ENCODE peak calls at places on chromosome 1, in seven cellular contexts. Q is heart right ventricle; B is tibial nerve; P is AG04450; E is tibial artery; A is dorsolateral prefrontal cortex; R is CD4-positive, alpha-beta T cell. I is an unnamed sample.
A peak's percentile ranks its signal among the peaks of the same experiment; 100 is the strongest.

GRCh38 chr1:30900486-30900885 is 8.1 kb downstream of the SDC3 start:
- DNase-seq in Q (no peak), B (no peak), P (no peak), E (no peak), A (no peak), R (no peak), I (no peak)

GRCh38 chr1:168483531-168483930 is 60.3 kb downstream of the XCL2 start:
- DNase-seq in Q (no peak), B (no peak), P (no peak), E (no peak), A (no peak), R (no peak), I (no peak)

GRCh38 chr1:236989290-236990051 is 14.8 kb downstream of the MT1HL1 start:
- DNase-seq in Q (no peak), B (no peak), P (no peak), E (no peak), A (no peak), R (no peak), I (no peak)

GRCh38 chr1:151255381-151255780 is 847 bp downstream of the PSMD4 start:
- DNase-seq in Q (no peak), B (no peak), P (no peak), E (no peak), A (no peak), R (no peak), I (no peak)

GRCh38 chr1:222914861-222915632 is 100.2 kb downstream of the DISP1 start:
- DNase-seq in Q (no peak), B (no peak), P (no peak), E (no peak), A (no peak), R (no peak), I (no peak)

GRCh38 chr1:218588555-218589172 is 243.5 kb downstream of the TGFB2 start:
- DNase-seq in Q (no peak), B (no peak), P (no peak), E (no peak), A (no peak), R (no peak), I (no peak)

GRCh38 chr1:153538315-153538821 is 2.4 kb downstream of the S100A5 start:
- DNase-seq in Q (no peak), B (no peak), P (no peak), E (no peak), A (no peak), R (no peak), I (no peak)

GRCh38 chr1:48817505-48818114 is 40.9 kb upstream of the BEND5 start:
- DNase-seq in Q (peak; percentile 43), B (peak; percentile 21), P (peak; percentile 11), E (peak; percentile 35), A (peak; percentile 43), R (no peak), I (no peak)

GRCh38 chr1:193567937-193568336 is 381.5 kb upstream of the B3GALT2 start:
- DNase-seq in Q (no peak), B (no peak), P (no peak), E (no peak), A (no peak), R (no peak), I (no peak)

GRCh38 chr1:244735854-244736561 is 83.1 kb downstream of the DESI2 start:
- DNase-seq in Q (no peak), B (no peak), P (no peak), E (no peak), A (no peak), R (no peak), I (no peak)

GRCh38 chr1:88695781-88696180 is 11.7 kb downstream of the PKN2 start:
- DNase-seq in Q (no peak), B (no peak), P (no peak), E (no peak), A (no peak), R (no peak), I (no peak)

GRCh38 chr1:193264313-193265065 is 78.1 kb upstream of the B3GALT2 start:
- DNase-seq in Q (no peak), B (no peak), P (no peak), E (no peak), A (no peak), R (no peak), I (no peak)

GRCh38 chr1:154993572-154994268 is at the start of gene LENEP:
- DNase-seq in Q (no peak), B (no peak), P (no peak), E (peak; percentile 17), A (no peak), R (no peak), I (no peak)

GRCh38 chr1:154990276-154990675 is 3.1 kb upstream of the LENEP start:
- DNase-seq in Q (no peak), B (no peak), P (no peak), E (no peak), A (no peak), R (no peak), I (no peak)

GRCh38 chr1:154994269-154994977 is 1.0 kb downstream of the LENEP start:
- DNase-seq in Q (no peak), B (no peak), P (no peak), E (no peak), A (no peak), R (no peak), I (no peak)

GRCh38 chr1:154989195-154989860 is 4.1 kb upstream of the LENEP start:
- DNase-seq in Q (no peak), B (no peak), P (no peak), E (no peak), A (no peak), R (no peak), I (no peak)

GRCh38 chr1:154992721-154993571 is 440 bp upstream of the LENEP start:
- DNase-seq in Q (no peak), B (no peak), P (no peak), E (peak; percentile 12), A (no peak), R (no peak), I (no peak)
- H3K27ac ChIP-seq in Q (no peak overlapping the region), B (no peak overlapping the region), P (peak overlapping the region; percentile 21), E (no peak overlapping the region), A (no peak overlapping the region), R (no peak overlapping the region), I (no peak overlapping the region)

GRCh38 chr1:61131248-61131647 is 48.9 kb downstream of the NFIA start:
- DNase-seq in Q (no peak), B (no peak), P (no peak), E (no peak), A (no peak), R (no peak), I (no peak)

GRCh38 chr1:61131716-61132115 is 49.4 kb downstream of the NFIA start:
- DNase-seq in Q (no peak), B (no peak), P (peak; percentile 3), E (no peak), A (no peak), R (no peak), I (no peak)

GRCh38 chr1:61135286-61135685 is 52.9 kb downstream of the NFIA start:
- DNase-seq in Q (no peak), B (no peak), P (no peak), E (no peak), A (no peak), R (no peak), I (no peak)

GRCh38 chr1:61132176-61133047 is 50.1 kb downstream of the NFIA start:
- DNase-seq in Q (no peak), B (no peak), P (no peak), E (no peak), A (no peak), R (no peak), I (no peak)

DNA sequence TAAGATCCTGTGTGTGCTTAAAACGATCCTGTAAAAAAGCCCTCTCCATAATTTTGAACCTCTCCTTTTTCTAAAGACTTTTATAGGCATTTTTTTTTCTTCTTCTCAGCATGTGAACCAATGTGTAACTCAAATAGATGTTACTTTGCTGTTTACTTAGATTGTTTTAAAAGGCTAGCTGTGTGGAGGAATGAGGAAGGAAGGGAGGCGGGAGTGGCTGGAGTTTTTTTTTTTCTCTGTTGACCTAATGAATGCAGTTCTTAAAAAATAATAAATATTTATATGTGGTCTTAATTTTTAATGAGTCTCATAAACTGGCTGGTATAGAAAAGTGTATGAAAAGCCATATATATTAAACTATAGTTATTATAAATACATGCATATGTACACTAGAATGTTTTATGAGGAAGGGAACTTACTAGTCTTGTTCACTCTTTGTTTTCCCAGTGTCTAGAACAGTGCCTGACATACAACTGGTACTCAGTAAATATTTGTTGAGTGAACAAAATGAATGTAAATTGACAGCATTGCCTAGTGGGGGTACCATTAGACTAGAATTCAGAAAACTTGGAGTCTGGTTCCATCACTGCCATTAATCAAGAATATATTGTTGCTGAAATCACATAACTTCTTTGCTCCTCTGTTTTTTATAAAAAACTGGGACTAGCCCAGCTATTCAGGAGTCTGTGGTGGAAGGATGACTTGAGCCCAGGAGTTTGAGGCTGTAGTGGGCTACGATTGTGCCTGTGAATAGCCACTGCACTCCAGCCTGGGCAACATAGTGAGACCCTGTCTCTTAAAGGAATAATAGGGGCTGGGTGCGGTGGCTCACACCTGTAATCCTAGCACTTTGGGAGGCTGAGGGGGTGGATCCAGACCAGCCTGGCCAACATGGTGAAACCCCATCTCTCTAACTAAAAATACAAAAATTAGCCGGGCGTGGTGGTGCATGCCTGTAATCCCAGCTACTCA is 51.0 kb downstream of the NFIA start:
- DNase-seq in Q (no peak), B (no peak), P (no peak), E (no peak), A (no peak), R (no peak), I (no peak)
- H3K27ac ChIP-seq in Q (peak overlapping the region; percentile 85), B (no peak overlapping the region), P (no peak overlapping the region), E (peak overlapping the region; percentile 66), A (peak overlapping the region; percentile 13), R (no peak overlapping the region), I (no peak overlapping the region)

GRCh38 chr1:9118186-9118585 is 10.7 kb downstream of the GPR157 start:
- DNase-seq in Q (no peak), B (no peak), P (no peak), E (no peak), A (no peak), R (no peak), I (no peak)

GRCh38 chr1:9120312-9120958 is 8.5 kb downstream of the GPR157 start:
- DNase-seq in Q (no peak), B (no peak), P (no peak), E (no peak), A (no peak), R (no peak), I (no peak)

GRCh38 chr1:9121891-9122409 is 7.0 kb downstream of the GPR157 start:
- DNase-seq in Q (no peak), B (no peak), P (no peak), E (no peak), A (no peak), R (peak; percentile 33), I (no peak)

GRCh38 chr1:9115656-9116205 is 13.2 kb downstream of the GPR157 start:
- DNase-seq in Q (no peak), B (no peak), P (no peak), E (no peak), A (no peak), R (no peak), I (no peak)

DNA sequence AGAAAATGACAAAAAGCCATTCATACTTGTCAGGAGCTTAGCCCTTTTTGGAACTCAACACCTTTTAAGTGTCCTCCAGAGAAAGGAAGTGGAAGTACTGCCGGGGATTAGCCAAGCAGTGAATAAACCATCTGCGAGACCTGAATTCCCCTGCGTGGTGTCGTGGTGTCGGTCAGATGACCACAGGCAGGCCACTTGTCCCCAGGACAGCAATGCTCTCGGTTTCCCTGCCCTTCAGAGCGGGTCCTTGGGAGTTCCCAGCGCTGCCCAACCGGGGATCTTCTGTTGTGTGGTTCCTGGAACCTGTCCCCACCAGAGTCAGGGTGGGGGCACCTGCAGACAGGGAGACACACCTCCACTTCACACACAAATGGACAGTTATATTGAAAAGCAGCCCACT is 9.2 kb downstream of the GPR157 start:
- DNase-seq in Q (no peak), B (no peak), P (no peak), E (no peak), A (no peak), R (no peak), I (no peak)
- H3K27ac ChIP-seq in Q (no peak overlapping the region), B (no peak overlapping the region), P (no peak overlapping the region), E (no peak overlapping the region), A (no peak overlapping the region), R (no peak overlapping the region), I (no peak overlapping the region)

GRCh38 chr1:184030433-184031126 is 6.9 kb downstream of the COLGALT2 start:
- DNase-seq in Q (no peak), B (no peak), P (no peak), E (no peak), A (no peak), R (no peak), I (no peak)
- H3K27ac ChIP-seq in Q (no peak overlapping the region), B (no peak overlapping the region), P (no peak overlapping the region), E (no peak overlapping the region), A (peak overlapping the region; percentile 69), R (no peak overlapping the region), I (no peak overlapping the region)